ENCODE peak calls at places on chromosomes 16 and 17, in four cellular contexts. One of them, this sample, is unnamed.

GRCh38 chr16:5580320-5580719 is 482.7 kb upstream of the EEF2KMT start:
- DNase-seq in HCT116: no peak
- DNase-seq in fibroblast of the aortic adventitia: no peak
- DNase-seq in heart right ventricle: no peak
- DNase-seq in this sample: no peak

GRCh38 chr16:53089434-53090270 is 34.9 kb downstream of the CHD9 start:
- DNase-seq in heart right ventricle: peak
- DNase-seq in HCT116: no peak
- DNase-seq in fibroblast of the aortic adventitia: peak
- DNase-seq in this sample: no peak

GRCh38 chr16:55641430-55642056 is 14.2 kb upstream of the SLC6A2 start:
- DNase-seq in HCT116: no peak
- DNase-seq in heart right ventricle: no peak
- DNase-seq in fibroblast of the aortic adventitia: no peak
- DNase-seq in this sample: no peak

GRCh38 chr17:72338847-72339790 is 218.3 kb downstream of the SOX9 start:
- DNase-seq in fibroblast of the aortic adventitia: peak
- DNase-seq in HCT116: peak
- DNase-seq in heart right ventricle: peak
- DNase-seq in this sample: no peak

GRCh38 chr17:54948380-54948779 is 20.1 kb downstream of the COX11 start:
- DNase-seq in heart right ventricle: no peak
- DNase-seq in HCT116: peak
- DNase-seq in fibroblast of the aortic adventitia: peak
- DNase-seq in this sample: no peak

GRCh38 chr17:67546578-67547527 is 169.8 kb downstream of the PITPNC1 start:
- DNase-seq in heart right ventricle: peak
- DNase-seq in HCT116: no peak
- DNase-seq in fibroblast of the aortic adventitia: peak
- DNase-seq in this sample: no peak

GRCh38 chr17:48121921-48122650 is 14.5 kb downstream of the SNX11 start:
- DNase-seq in HCT116: no peak
- DNase-seq in heart right ventricle: no peak
- DNase-seq in fibroblast of the aortic adventitia: no peak
- DNase-seq in this sample: no peak

GRCh38 chr17:8922451-8922850 is 43.1 kb downstream of the PIK3R5 start:
- DNase-seq in heart right ventricle: no peak
- DNase-seq in HCT116: no peak
- DNase-seq in fibroblast of the aortic adventitia: peak
- DNase-seq in this sample: no peak

GRCh38 chr16:87778476-87778829 is 12.7 kb upstream of the KLHDC4 start:
- DNase-seq in HCT116: no peak
- DNase-seq in fibroblast of the aortic adventitia: no peak
- DNase-seq in heart right ventricle: no peak
- DNase-seq in this sample: no peak

GRCh38 chr16:81266680-81267095 is 28.2 kb downstream of the BCO1 start:
- DNase-seq in HCT116: no peak
- DNase-seq in fibroblast of the aortic adventitia: no peak
- DNase-seq in heart right ventricle: no peak
- DNase-seq in this sample: no peak

GRCh38 chr16:53900678-53901077 is 196.7 kb downstream of the FTO start:
- DNase-seq in heart right ventricle: no peak
- DNase-seq in HCT116: no peak
- DNase-seq in fibroblast of the aortic adventitia: no peak
- DNase-seq in this sample: no peak

GRCh38 chr16:47921535-47921934 is 234.3 kb downstream of the ABCC12 start:
- DNase-seq in HCT116: no peak
- DNase-seq in fibroblast of the aortic adventitia: no peak
- DNase-seq in heart right ventricle: no peak
- DNase-seq in this sample: no peak

GRCh38 chr16:73546351-73546845 is 498.5 kb upstream of the ZFHX3 start:
- DNase-seq in fibroblast of the aortic adventitia: no peak
- DNase-seq in HCT116: no peak
- DNase-seq in heart right ventricle: no peak
- DNase-seq in this sample: no peak

GRCh38 chr17:2419526-2419925 is 18.7 kb upstream of the MNT start:
- DNase-seq in HCT116: no peak
- DNase-seq in fibroblast of the aortic adventitia: no peak
- DNase-seq in heart right ventricle: no peak
- DNase-seq in this sample: no peak

GRCh38 chr16:75193265-75193650 is 13.7 kb downstream of the CTRB2 start:
- DNase-seq in fibroblast of the aortic adventitia: peak
- DNase-seq in HCT116: no peak
- DNase-seq in heart right ventricle: no peak
- DNase-seq in this sample: no peak

GRCh38 chr17:32298721-32299578 is 33.3 kb downstream of the RHBDL3 start:
- DNase-seq in HCT116: no peak
- DNase-seq in fibroblast of the aortic adventitia: no peak
- DNase-seq in heart right ventricle: no peak
- DNase-seq in this sample: no peak

GRCh38 chr16:30875881-30876791 is 17.7 kb downstream of the BCL7C start:
- DNase-seq in HCT116: no peak
- DNase-seq in fibroblast of the aortic adventitia: no peak
- DNase-seq in heart right ventricle: no peak
- DNase-seq in this sample: no peak

GRCh38 chr16:83717814-83718213 is 90.0 kb upstream of the HSBP1 start:
- DNase-seq in fibroblast of the aortic adventitia: peak
- DNase-seq in HCT116: no peak
- DNase-seq in heart right ventricle: peak
- DNase-seq in this sample: no peak

GRCh38 chr17:76840884-76841775 is 27.1 kb upstream of the MGAT5B start:
- DNase-seq in fibroblast of the aortic adventitia: no peak
- DNase-seq in heart right ventricle: no peak
- DNase-seq in HCT116: no peak
- DNase-seq in this sample: no peak

GRCh38 chr17:47203984-47204721 is 5.0 kb upstream of the MYL4 start:
- DNase-seq in fibroblast of the aortic adventitia: no peak
- DNase-seq in heart right ventricle: no peak
- DNase-seq in HCT116: no peak
- DNase-seq in this sample: no peak

GRCh38 chr17:50865060-50865867 is 890 bp downstream of the TOB1 start:
- DNase-seq in heart right ventricle: peak
- DNase-seq in HCT116: peak
- DNase-seq in fibroblast of the aortic adventitia: peak
- DNase-seq in this sample: peak

GRCh38 chr16:15907863-15908478 is 19.6 kb upstream of the CEP20 start:
- DNase-seq in fibroblast of the aortic adventitia: no peak
- DNase-seq in HCT116: peak
- DNase-seq in heart right ventricle: no peak
- DNase-seq in this sample: no peak

GRCh38 chr17:7081341-7082062 is 1.5 kb upstream of the CLEC10A start:
- DNase-seq in heart right ventricle: no peak
- DNase-seq in HCT116: no peak
- DNase-seq in fibroblast of the aortic adventitia: no peak
- DNase-seq in this sample: no peak

GRCh38 chr17:15247891-15248529 is 17.1 kb downstream of the PMP22 start:
- DNase-seq in heart right ventricle: no peak
- DNase-seq in fibroblast of the aortic adventitia: no peak
- DNase-seq in HCT116: no peak
- DNase-seq in this sample: peak
- TF ChIP-seq CTCF in heart right ventricle: peak
- TF ChIP-seq CTCF in fibroblast of the aortic adventitia: peak
- TF ChIP-seq CTCF in HCT116: peak
- TF ChIP-seq CTCF in this sample: peak

DNA sequence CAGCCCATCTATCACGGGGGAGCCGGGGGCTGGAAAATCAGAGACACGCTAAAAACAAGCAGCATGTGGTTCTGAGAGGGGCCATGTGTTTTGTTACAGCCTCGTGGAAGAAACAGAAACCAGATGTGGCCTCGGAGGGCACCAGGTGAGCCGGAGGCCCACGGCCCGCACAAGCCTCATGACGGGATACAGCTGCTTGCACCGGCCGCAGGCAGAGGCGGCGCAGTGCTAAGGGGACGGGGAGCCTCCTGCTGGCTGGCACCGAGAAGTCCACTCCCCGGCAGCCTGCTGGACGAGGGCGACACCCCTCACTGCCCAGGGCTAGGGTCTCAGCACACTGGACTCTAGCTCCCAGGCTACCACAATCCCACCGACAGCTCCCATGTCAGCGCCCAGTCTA is 19.2 kb downstream of the NDUFAF8 start:
- DNase-seq in heart right ventricle: no peak
- DNase-seq in fibroblast of the aortic adventitia: no peak
- DNase-seq in HCT116: no peak
- DNase-seq in this sample: no peak
- TF ChIP-seq CTCF in heart right ventricle: no peak
- TF ChIP-seq CTCF in fibroblast of the aortic adventitia: no peak
- TF ChIP-seq CTCF in HCT116: no peak
- TF ChIP-seq CTCF in this sample: no peak

DNA sequence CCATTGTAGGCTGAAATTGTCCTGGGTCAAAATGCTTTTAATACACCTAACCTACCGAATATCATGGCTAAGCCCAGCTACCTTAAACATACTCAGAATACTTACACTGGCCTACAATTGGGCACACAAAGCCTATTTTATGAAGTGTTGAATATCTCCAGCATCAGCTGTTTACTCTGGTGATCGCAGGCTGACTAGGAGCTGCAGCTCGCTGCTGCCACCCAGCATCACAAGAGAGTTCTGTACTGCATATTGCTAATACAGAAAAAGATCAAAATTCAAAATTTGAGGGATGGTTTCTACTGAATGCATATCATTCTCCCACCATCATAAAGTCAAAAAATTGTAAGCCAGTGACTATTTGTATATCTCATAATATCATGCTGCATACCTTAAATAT is 55.3 kb downstream of the ULK2 start:
- DNase-seq in fibroblast of the aortic adventitia: peak
- DNase-seq in heart right ventricle: no peak
- DNase-seq in HCT116: no peak
- DNase-seq in this sample: no peak
- TF ChIP-seq CTCF in fibroblast of the aortic adventitia: peak
- TF ChIP-seq CTCF in heart right ventricle: no peak
- TF ChIP-seq CTCF in HCT116: peak
- TF ChIP-seq CTCF in this sample: peak

DNA sequence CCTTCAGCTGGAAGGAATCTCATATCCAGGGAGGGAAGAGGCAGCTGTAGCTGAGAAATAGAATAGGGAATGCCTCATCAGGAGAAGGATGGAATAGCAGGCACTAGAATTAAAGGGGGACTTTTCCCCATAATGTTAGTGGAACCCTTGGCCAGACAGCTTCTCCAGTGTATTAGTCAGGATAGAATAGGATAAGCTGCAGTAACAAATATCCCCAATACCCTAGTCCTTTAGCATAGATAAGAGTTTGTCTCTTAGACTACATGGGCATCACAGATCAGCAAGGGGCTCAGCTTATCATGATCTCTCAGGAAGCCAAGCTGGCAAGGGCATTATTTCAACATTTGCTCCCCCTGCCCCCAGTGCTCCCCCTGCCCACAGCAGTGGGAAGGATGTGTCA is 44.7 kb upstream of the RPL38 start:
- DNase-seq in heart right ventricle: no peak
- DNase-seq in fibroblast of the aortic adventitia: no peak
- DNase-seq in HCT116: no peak
- DNase-seq in this sample: peak
- TF ChIP-seq CTCF in heart right ventricle: no peak
- TF ChIP-seq CTCF in fibroblast of the aortic adventitia: no peak
- TF ChIP-seq CTCF in HCT116: no peak
- TF ChIP-seq CTCF in this sample: no peak

DNA sequence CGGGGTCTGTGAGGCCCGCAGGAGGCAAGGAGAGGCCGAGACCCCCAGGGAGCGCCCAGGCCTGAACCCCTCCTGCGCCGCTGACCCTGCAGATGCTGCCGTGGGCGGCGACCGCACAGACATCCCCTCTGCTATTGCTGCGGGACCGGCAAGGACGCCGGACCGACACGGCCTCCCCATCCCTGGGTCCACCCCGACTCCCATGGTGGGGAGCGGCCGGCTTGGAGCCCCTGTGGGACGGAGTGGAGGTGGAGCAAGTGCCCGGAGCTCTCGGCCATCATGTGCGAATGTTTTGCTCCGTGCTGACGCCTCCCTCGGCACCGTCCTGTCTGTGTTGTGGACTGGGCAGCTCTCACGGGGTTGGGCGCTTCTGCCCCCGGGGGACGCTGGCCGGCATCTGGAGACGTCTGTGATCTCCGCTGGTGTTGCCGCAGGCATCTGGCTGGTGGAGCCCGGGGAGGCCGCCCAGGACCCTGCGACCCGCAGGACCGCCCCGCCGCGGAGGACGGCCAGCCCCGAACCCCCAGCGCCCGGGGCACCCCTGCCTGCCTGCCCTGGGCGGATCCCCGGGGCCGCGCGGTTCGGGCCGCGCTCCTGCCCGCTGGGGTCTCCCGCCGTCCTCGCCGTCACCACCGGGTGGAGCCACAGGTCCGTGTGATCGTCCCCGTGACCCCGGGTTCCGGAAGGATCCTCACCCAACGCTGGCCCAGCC is 12.8 kb upstream of the GNG13 start:
- DNase-seq in heart right ventricle: no peak
- DNase-seq in HCT116: no peak
- DNase-seq in fibroblast of the aortic adventitia: peak
- DNase-seq in this sample: no peak
- TF ChIP-seq CTCF in heart right ventricle: peak
- TF ChIP-seq CTCF in HCT116: peak
- TF ChIP-seq CTCF in fibroblast of the aortic adventitia: peak
- TF ChIP-seq CTCF in this sample: peak

GRCh38 chr17:79168486-79169055 is 93.9 kb downstream of the ENGASE start:
- DNase-seq in fibroblast of the aortic adventitia: no peak
- DNase-seq in heart right ventricle: no peak
- DNase-seq in HCT116: no peak
- DNase-seq in this sample: no peak
- TF ChIP-seq CTCF in fibroblast of the aortic adventitia: no peak
- TF ChIP-seq CTCF in heart right ventricle: no peak
- TF ChIP-seq CTCF in HCT116: no peak
- TF ChIP-seq CTCF in this sample: no peak

GRCh38 chr16:85330694-85331188 is 218.5 kb upstream of the CIBAR2 start:
- DNase-seq in fibroblast of the aortic adventitia: peak
- DNase-seq in heart right ventricle: no peak
- DNase-seq in HCT116: peak
- DNase-seq in this sample: no peak

GRCh38 chr16:85329999-85330693 is 217.9 kb upstream of the CIBAR2 start:
- DNase-seq in heart right ventricle: no peak
- DNase-seq in fibroblast of the aortic adventitia: no peak
- DNase-seq in HCT116: no peak
- DNase-seq in this sample: no peak

GRCh38 chr16:85327731-85328664 is 215.7 kb upstream of the CIBAR2 start:
- DNase-seq in fibroblast of the aortic adventitia: no peak
- DNase-seq in heart right ventricle: peak
- DNase-seq in HCT116: peak
- DNase-seq in this sample: no peak

GRCh38 chr16:85328665-85329058 is 216.4 kb upstream of the CIBAR2 start:
- DNase-seq in fibroblast of the aortic adventitia: no peak
- DNase-seq in heart right ventricle: no peak
- DNase-seq in HCT116: no peak
- DNase-seq in this sample: no peak

GRCh38 chr16:85329059-85329812 is 217.0 kb upstream of the CIBAR2 start:
- DNase-seq in heart right ventricle: no peak
- DNase-seq in HCT116: peak
- DNase-seq in fibroblast of the aortic adventitia: no peak
- DNase-seq in this sample: no peak
- TF ChIP-seq CTCF in heart right ventricle: no peak
- TF ChIP-seq CTCF in HCT116: no peak
- TF ChIP-seq CTCF in fibroblast of the aortic adventitia: no peak
- TF ChIP-seq CTCF in this sample: no peak

DNA sequence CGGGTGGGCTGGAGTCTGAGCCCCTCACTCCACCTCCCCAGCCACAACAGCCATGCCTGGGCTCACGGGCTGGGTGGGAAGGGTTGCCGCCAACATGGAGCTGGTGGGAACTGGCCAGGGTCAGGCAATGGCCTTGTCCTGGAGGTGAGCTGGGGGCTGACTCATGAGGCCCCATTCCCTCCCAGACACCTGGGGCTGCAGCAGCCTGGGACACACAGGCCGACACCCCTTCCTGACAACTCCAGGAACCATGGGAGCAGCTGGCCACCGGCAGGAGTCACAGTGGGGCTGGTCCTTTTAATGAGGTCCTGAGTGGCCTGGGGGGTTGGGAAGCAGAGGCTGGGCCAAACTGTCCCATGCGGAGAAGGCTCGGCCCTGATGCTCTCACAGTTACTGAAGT is 12.2 kb downstream of the DBNDD1 start:
- DNase-seq in fibroblast of the aortic adventitia: no peak
- DNase-seq in HCT116: no peak
- DNase-seq in heart right ventricle: no peak
- DNase-seq in this sample: no peak
- TF ChIP-seq CTCF in fibroblast of the aortic adventitia: no peak
- TF ChIP-seq CTCF in HCT116: no peak
- TF ChIP-seq CTCF in heart right ventricle: no peak
- TF ChIP-seq CTCF in this sample: no peak

This sample was measured in osteocyte.